ENCODE peak calls at places on chromosomes 4 and X, in eight cellular contexts. M, T, V, D, S, B, H and F are unnamed samples.
A peak's percentile ranks its signal among the peaks of the same experiment; 100 is the strongest.

GRCh38 chrX:16002185-16002584 is 121.2 kb upstream of the GRPR start:
- DNase-seq in M (no peak), T (no peak), V (no peak), D (no peak), S (no peak), B (no peak), H (no peak), F (no peak)

GRCh38 chr4:1396806-1397455 is 9.3 kb downstream of the NKX1-1 start:
- DNase-seq in M (no peak), T (no peak), V (no peak), D (no peak), S (no peak), B (peak; percentile 22), H (no peak), F (no peak)

GRCh38 chr4:67052981-67053380 is 492.3 kb downstream of the CENPC start:
- DNase-seq in M (no peak), T (no peak), V (no peak), D (no peak), S (no peak), B (no peak), H (no peak), F (no peak)

GRCh38 chr4:141352775-141353544 is 132.3 kb downstream of the ZNF330 start:
- DNase-seq in M (no peak), T (no peak), V (no peak), D (peak; percentile 20), S (no peak), B (no peak), H (no peak), F (no peak)

GRCh38 chrX:20547649-20548051 is 280.9 kb upstream of the RPS6KA3 start:
- DNase-seq in M (peak; percentile 14), T (no peak), V (no peak), D (peak; percentile 12), S (no peak), B (peak; percentile 35), H (no peak), F (no peak)

GRCh38 chrX:145630081-145630480 is 187.5 kb upstream of the SLITRK2 start:
- DNase-seq in M (no peak), T (no peak), V (no peak), D (no peak), S (no peak), B (no peak), H (no peak), F (no peak)

GRCh38 chrX:39133971-39134370 is 332.7 kb downstream of the MID1IP1 start:
- DNase-seq in M (peak; percentile 19), T (peak; percentile 17), V (peak; percentile 42), D (no peak), S (no peak), B (no peak), H (no peak), F (no peak)

GRCh38 chr4:144666539-144667175 is 20.7 kb downstream of the HHIP start:
- DNase-seq in M (peak; percentile 4), T (no peak), V (no peak), D (no peak), S (no peak), B (no peak), H (no peak), F (peak; percentile 5)

GRCh38 chrX:63275127-63275526 is 76.0 kb downstream of the SPIN4 start:
- DNase-seq in M (peak; percentile 5), T (no peak), V (peak; percentile 45), D (peak; percentile 29), S (peak; percentile 13), B (no peak), H (no peak), F (no peak)

GRCh38 chrX:113157496-113157895 is 316.9 kb upstream of the AMOT start:
- DNase-seq in M (no peak), T (no peak), V (peak; percentile 2), D (no peak), S (no peak), B (no peak), H (no peak), F (no peak)

GRCh38 chrX:12610079-12610478 is 181.1 kb upstream of the PRPS2 start:
- DNase-seq in M (peak; percentile 6), T (no peak), V (no peak), D (peak; percentile 22), S (no peak), B (no peak), H (no peak), F (peak; percentile 95)

GRCh38 chrX:128676651-128677050 is 624.4 kb upstream of the ACTRT1 start:
- DNase-seq in M (peak; percentile 2), T (no peak), V (no peak), D (no peak), S (no peak), B (no peak), H (no peak), F (no peak)

GRCh38 chrX:24093746-24094145 is 39.0 kb downstream of the EIF2S3 start:
- DNase-seq in M (no peak), T (no peak), V (no peak), D (no peak), S (no peak), B (no peak), H (no peak), F (no peak)

GRCh38 chr4:80026080-80026479 is 46.9 kb downstream of the ANTXR2 start:
- DNase-seq in M (no peak), T (no peak), V (peak; percentile 20), D (no peak), S (no peak), B (no peak), H (no peak), F (no peak)

GRCh38 chr4:88002786-88003185 is 4.6 kb upstream of the PKD2 start:
- DNase-seq in M (no peak), T (no peak), V (no peak), D (no peak), S (no peak), B (no peak), H (no peak), F (no peak)

GRCh38 chr4:74527049-74527448 is 82.1 kb downstream of the AREG start:
- DNase-seq in M (no peak), T (no peak), V (no peak), D (no peak), S (no peak), B (no peak), H (no peak), F (no peak)

GRCh38 chr4:41294445-41295062 is 37.8 kb downstream of the UCHL1 start:
- DNase-seq in M (no peak), T (no peak), V (peak; percentile 44), D (no peak), S (no peak), B (no peak), H (no peak), F (no peak)

GRCh38 chrX:86012188-86012587 is 35.2 kb downstream of the CHM start:
- DNase-seq in M (no peak), T (no peak), V (no peak), D (no peak), S (no peak), B (no peak), H (no peak), F (no peak)

GRCh38 chr4:152437561-152437960 is 98.3 kb downstream of the FBXW7 start:
- DNase-seq in M (no peak), T (no peak), V (no peak), D (no peak), S (no peak), B (no peak), H (no peak), F (no peak)

GRCh38 chrX:107673933-107674479 is 45.7 kb downstream of the PRPS1 start:
- DNase-seq in M (peak; percentile 79), T (peak; percentile 90), V (peak; percentile 92), D (no peak), S (peak; percentile 97), B (peak; percentile 91), H (no peak), F (no peak)

GRCh38 chr4:99248714-99249113 is 29.7 kb upstream of the ADH6 start:
- DNase-seq in M (no peak), T (no peak), V (no peak), D (no peak), S (no peak), B (no peak), H (no peak), F (no peak)